ENCODE peak calls at places on chromosomes 11 and 22, in ten cellular contexts. W is ELR; L is GM23338; N is AG09319; M is PC-3; C is CD4-positive, CD25-positive, alpha-beta regulatory T cell; R is iPS DF 6.9; Z is neural progenitor cell; G is activated T-cell treated with anti-CD3 and anti-CD28 coated beads, Interleukin-2, amount 50 U/mL, for 24 hours; Y is LoVo. J is an unnamed sample.

GRCh38 chr22:39565414-39565944 is 5.1 kb upstream of the CACNA1I start:
- DNase-seq in W (no peak), L (no peak), N (no peak), M (no peak), C (no peak), R (no peak), Z (no peak), G (no peak), Y (no peak), J (no peak)

GRCh38 chr22:39681038-39681861 is 110.7 kb downstream of the CACNA1I start:
- DNase-seq in W (no peak), L (no peak), N (no peak), M (no peak), C (no peak), R (no peak), Z (no peak), G (no peak), Y (no peak), J (no peak)

GRCh38 chr11:33256031-33256807 is 962 bp upstream of the HIPK3 start:
- DNase-seq in W (no peak), L (peak), N (no peak), M (no peak), C (no peak), R (no peak), Z (peak), G (no peak), Y (no peak), J (no peak)

GRCh38 chr22:26229910-26230309 is 60.6 kb downstream of the SEZ6L start:
- DNase-seq in W (no peak), L (no peak), N (no peak), M (no peak), C (no peak), R (no peak), Z (no peak), G (no peak), Y (no peak), J (no peak)

GRCh38 chr22:39209756-39210155 is 35.0 kb downstream of the PDGFB start:
- DNase-seq in W (no peak), L (no peak), N (no peak), M (no peak), C (no peak), R (no peak), Z (no peak), G (peak), Y (no peak), J (no peak)

GRCh38 chr11:831132-831864 is 1.5 kb upstream of the CD151 start:
- DNase-seq in W (peak), L (no peak), N (no peak), M (no peak), C (no peak), R (no peak), Z (peak), G (no peak), Y (no peak), J (no peak)

GRCh38 chr11:64745523-64746328 is 1.8 kb upstream of the RASGRP2 start:
- DNase-seq in W (peak), L (peak), N (no peak), M (no peak), C (peak), R (no peak), Z (peak), G (peak), Y (no peak), J (peak)

GRCh38 chr11:78037056-78037455 is 14.0 kb upstream of the KCTD14 start:
- DNase-seq in W (peak), L (no peak), N (no peak), M (peak), C (no peak), R (no peak), Z (no peak), G (no peak), Y (peak), J (no peak)

GRCh38 chr11:83819936-83820549 is 533.9 kb upstream of the CCDC90B start:
- DNase-seq in W (peak), L (peak), N (peak), M (peak), C (peak), R (no peak), Z (peak), G (no peak), Y (peak), J (no peak)

GRCh38 chr11:13355191-13355590 is 77.6 kb downstream of the BMAL1 start:
- DNase-seq in W (no peak), L (no peak), N (no peak), M (no peak), C (no peak), R (no peak), Z (no peak), G (no peak), Y (no peak), J (no peak)

GRCh38 chr11:112903310-112903709 is 57.9 kb upstream of the NCAM1 start:
- DNase-seq in W (no peak), L (no peak), N (no peak), M (no peak), C (no peak), R (no peak), Z (no peak), G (no peak), Y (no peak), J (no peak)

GRCh38 chr22:36528336-36528735 is 630 bp downstream of the EIF3D start:
- DNase-seq in W (peak), L (no peak), N (no peak), M (no peak), C (no peak), R (no peak), Z (no peak), G (no peak), Y (peak), J (no peak)

GRCh38 chr11:47330002-47330911 is 22.2 kb downstream of the MYBPC3 start:
- DNase-seq in W (peak), L (peak), N (no peak), M (no peak), C (no peak), R (no peak), Z (no peak), G (no peak), Y (no peak), J (no peak)

GRCh38 chr11:2916114-2916891 is 12.9 kb downstream of the PHLDA2 start:
- DNase-seq in W (no peak), L (no peak), N (no peak), M (no peak), C (no peak), R (no peak), Z (no peak), G (no peak), Y (no peak), J (no peak)

GRCh38 chr11:17371614-17372013 is 16.8 kb downstream of the KCNJ11 start:
- DNase-seq in W (peak), L (peak), N (no peak), M (no peak), C (no peak), R (no peak), Z (peak), G (no peak), Y (no peak), J (no peak)

GRCh38 chr11:23509023-23509422 is 648.7 kb upstream of the CCDC179 start:
- DNase-seq in W (peak), L (no peak), N (no peak), M (peak), C (no peak), R (no peak), Z (no peak), G (no peak), Y (no peak), J (no peak)

GRCh38 chr11:82980292-82980691 is 78.8 kb downstream of the DDIAS start:
- DNase-seq in W (peak), L (no peak), N (peak), M (peak), C (no peak), R (no peak), Z (no peak), G (no peak), Y (no peak), J (no peak)

GRCh38 chr22:21106000-21106399 is 60.3 kb downstream of the LRRC74B start:
- DNase-seq in W (no peak), L (no peak), N (no peak), M (peak), C (no peak), R (no peak), Z (no peak), G (no peak), Y (no peak), J (no peak)

GRCh38 chr11:28089378-28089777 is 18.6 kb downstream of the KIF18A start:
- DNase-seq in W (peak), L (no peak), N (no peak), M (peak), C (no peak), R (no peak), Z (no peak), G (no peak), Y (no peak), J (no peak)

GRCh38 chr11:123628936-123629683 is 25.3 kb downstream of the SCN3B start:
- DNase-seq in W (peak), L (no peak), N (no peak), M (peak), C (no peak), R (no peak), Z (no peak), G (no peak), Y (no peak), J (no peak)

GRCh38 chr22:24088796-24089195 is 77.7 kb downstream of the CABIN1 start:
- DNase-seq in W (no peak), L (peak), N (no peak), M (no peak), C (no peak), R (no peak), Z (peak), G (no peak), Y (no peak), J (no peak)

GRCh38 chr11:124297921-124298320 is 15.8 kb downstream of the OR8D1 start:
- DNase-seq in W (peak), L (no peak), N (no peak), M (no peak), C (no peak), R (no peak), Z (no peak), G (no peak), Y (no peak), J (no peak)

GRCh38 chr11:2580444-2581050 is 119.2 kb downstream of the KCNQ1OT1 start:
- DNase-seq in W (no peak), L (no peak), N (no peak), M (no peak), C (no peak), R (no peak), Z (no peak), G (peak), Y (no peak), J (peak)

GRCh38 chr11:76962583-76963416 is 71.4 kb upstream of the B3GNT6 start:
- DNase-seq in W (no peak), L (no peak), N (no peak), M (peak), C (no peak), R (no peak), Z (no peak), G (no peak), Y (no peak), J (no peak)

GRCh38 chr11:76807206-76807875 is 24.2 kb downstream of the TSKU start:
- DNase-seq in W (peak), L (peak), N (peak), M (peak), C (peak), R (peak), Z (peak), G (peak), Y (peak), J (peak)

GRCh38 chr11:3196161-3197043 is 22.2 kb downstream of the MRGPRG start:
- DNase-seq in W (no peak), L (no peak), N (no peak), M (no peak), C (no peak), R (no peak), Z (no peak), G (no peak), Y (no peak), J (no peak)

GRCh38 chr22:18113680-18114394 is 3.2 kb downstream of the TUBA8 start:
- DNase-seq in W (no peak), L (peak), N (no peak), M (no peak), C (no peak), R (no peak), Z (no peak), G (no peak), Y (no peak), J (no peak)

GRCh38 chr11:113603277-113604059 is 102.6 kb downstream of the TMPRSS5 start:
- DNase-seq in W (no peak), L (no peak), N (no peak), M (no peak), C (no peak), R (no peak), Z (no peak), G (no peak), Y (no peak), J (no peak)

GRCh38 chr11:7551571-7551970 is 37.8 kb downstream of the PPFIBP2 start:
- DNase-seq in W (peak), L (no peak), N (no peak), M (no peak), C (no peak), R (no peak), Z (no peak), G (no peak), Y (no peak), J (no peak)

GRCh38 chr11:12716816-12717215 is 42.6 kb downstream of the TEAD1 start:
- DNase-seq in W (no peak), L (no peak), N (no peak), M (no peak), C (no peak), R (no peak), Z (no peak), G (no peak), Y (no peak), J (no peak)

GRCh38 chr11:65555693-65556231 is 2.4 kb downstream of the LTBP3 start:
- DNase-seq in W (peak), L (no peak), N (peak), M (peak), C (no peak), R (no peak), Z (no peak), G (peak), Y (peak), J (no peak)

GRCh38 chr11:19428206-19429001 is 187.7 kb upstream of the E2F8 start:
- DNase-seq in W (peak), L (peak), N (no peak), M (peak), C (no peak), R (no peak), Z (peak), G (no peak), Y (no peak), J (no peak)

GRCh38 chr11:68550485-68550817 is 89.9 kb downstream of the PPP6R3 start:
- DNase-seq in W (no peak), L (no peak), N (no peak), M (no peak), C (no peak), R (no peak), Z (no peak), G (no peak), Y (no peak), J (no peak)

J was measured in WTC11.